ENCODE peak calls at places on chromosomes 5 and 9, in eight cellular contexts. I is activated CD4-positive, alpha-beta T cell treated with anti-CD3 and anti-CD28 coated beads for 48 hours; Q is naive thymus-derived CD8-positive, alpha-beta T cell; L is AG08395; F is left ventricle myocardium inferior; G is sciatic nerve; M is MCF 10A; S is Daoy. O is an unnamed sample.
A peak's percentile ranks its signal among the peaks of the same experiment; 100 is the strongest.

GRCh38 chr9:35070823-35071813 is 1.3 kb downstream of the VCP start:
- DNase-seq in I (peak; percentile 20), Q (no peak), L (peak; percentile 16), F (no peak), G (no peak), M (peak; percentile 24), S (peak; percentile 21), O (no peak)

GRCh38 chr5:19608434-19608833 is 379.6 kb downstream of the CDH18 start:
- DNase-seq in I (no peak), Q (no peak), L (no peak), F (no peak), G (no peak), M (peak; percentile 38), S (no peak), O (no peak)

GRCh38 chr5:23730023-23730422 is 222.6 kb downstream of the PRDM9 start:
- DNase-seq in I (no peak), Q (no peak), L (no peak), F (no peak), G (no peak), M (no peak), S (no peak), O (no peak)

GRCh38 chr5:171492781-171493180 is 73.3 kb downstream of the FGF18 start:
- DNase-seq in I (no peak), Q (no peak), L (no peak), F (no peak), G (no peak), M (peak; percentile 43), S (no peak), O (no peak)

GRCh38 chr5:178467261-178468195 is 122.7 kb downstream of the COL23A1 start:
- DNase-seq in I (no peak), Q (no peak), L (peak; percentile 73), F (peak; percentile 46), G (peak; percentile 65), M (peak; percentile 23), S (peak; percentile 76), O (peak; percentile 65)

GRCh38 chr5:154868702-154869101 is 10.3 kb downstream of the CNOT8 start:
- DNase-seq in I (no peak), Q (no peak), L (no peak), F (no peak), G (no peak), M (peak; percentile 38), S (peak; percentile 9), O (no peak)

GRCh38 chr5:127870914-127871313 is 167.7 kb downstream of the CCDC192 start:
- DNase-seq in I (no peak), Q (no peak), L (peak; percentile 31), F (peak; percentile 77), G (peak; percentile 77), M (peak; percentile 53), S (no peak), O (peak; percentile 64)

GRCh38 chr9:120965344-120966004 is 38.9 kb upstream of the TRAF1 start:
- DNase-seq in I (no peak), Q (no peak), L (no peak), F (no peak), G (no peak), M (no peak), S (no peak), O (no peak)

GRCh38 chr9:74125916-74126315 is 371.2 kb upstream of the RORB start:
- DNase-seq in I (no peak), Q (no peak), L (no peak), F (no peak), G (no peak), M (no peak), S (peak; percentile 40), O (no peak)

GRCh38 chr5:137291031-137291430 is 208.1 kb downstream of the SPOCK1 start:
- DNase-seq in I (no peak), Q (no peak), L (no peak), F (no peak), G (no peak), M (no peak), S (no peak), O (no peak)

GRCh38 chr5:111983459-111983858 is 226.5 kb upstream of the NREP start:
- DNase-seq in I (no peak), Q (no peak), L (no peak), F (no peak), G (no peak), M (no peak), S (no peak), O (no peak)

GRCh38 chr5:72141440-72142271 is 34.4 kb downstream of the MAP1B start:
- DNase-seq in I (no peak), Q (no peak), L (peak; percentile 79), F (no peak), G (no peak), M (peak; percentile 77), S (peak; percentile 56), O (peak; percentile 76)

GRCh38 chr5:68548959-68549676 is 333.6 kb downstream of the PIK3R1 start:
- DNase-seq in I (no peak), Q (no peak), L (no peak), F (no peak), G (no peak), M (peak; percentile 92), S (peak; percentile 83), O (no peak)

GRCh38 chr9:95070549-95071021 is 246.9 kb downstream of the FANCC start:
- DNase-seq in I (no peak), Q (no peak), L (no peak), F (no peak), G (no peak), M (no peak), S (no peak), O (no peak)

GRCh38 chr9:98915599-98915998 is 28.1 kb upstream of the COL15A1 start:
- DNase-seq in I (no peak), Q (no peak), L (no peak), F (no peak), G (no peak), M (no peak), S (no peak), O (no peak)

GRCh38 chr9:70385423-70385822 is 29.0 kb downstream of the KLF9 start:
- DNase-seq in I (no peak), Q (no peak), L (no peak), F (no peak), G (no peak), M (no peak), S (no peak), O (no peak)

GRCh38 chr5:118791986-118792734 is 196.2 kb downstream of the DTWD2 start:
- DNase-seq in I (peak; percentile 15), Q (no peak), L (peak; percentile 77), F (no peak), G (no peak), M (peak; percentile 70), S (peak; percentile 8), O (peak; percentile 74)

GRCh38 chr5:103919526-103919925 is 356.9 kb upstream of the NUDT12 start:
- DNase-seq in I (no peak), Q (no peak), L (no peak), F (no peak), G (no peak), M (no peak), S (no peak), O (no peak)

GRCh38 chr5:173420108-173420507 is 91.9 kb upstream of the STC2 start:
- DNase-seq in I (no peak), Q (no peak), L (peak; percentile 69), F (no peak), G (no peak), M (no peak), S (peak; percentile 34), O (peak; percentile 60)

GRCh38 chr9:95575796-95576195 is 59.0 kb upstream of the PTCH1 start:
- DNase-seq in I (no peak), Q (no peak), L (no peak), F (no peak), G (no peak), M (no peak), S (no peak), O (no peak)

GRCh38 chr5:178642351-178642909 is 15.6 kb upstream of the CLK4 start:
- DNase-seq in I (no peak), Q (no peak), L (peak; percentile 59), F (no peak), G (no peak), M (peak; percentile 100), S (peak; percentile 100), O (no peak)

GRCh38 chr9:137273616-137274320 is 3.8 kb upstream of the TOR4A start:
- DNase-seq in I (no peak), Q (no peak), L (no peak), F (no peak), G (no peak), M (peak; percentile 65), S (no peak), O (no peak)

GRCh38 chr5:65818592-65818991 is 96.6 kb downstream of the NLN start:
- DNase-seq in I (no peak), Q (no peak), L (no peak), F (no peak), G (no peak), M (no peak), S (no peak), O (no peak)

GRCh38 chr9:73132034-73132776 is 19.5 kb upstream of the ANXA1 start:
- DNase-seq in I (peak; percentile 69), Q (peak; percentile 83), L (peak; percentile 66), F (peak; percentile 58), G (peak; percentile 80), M (peak; percentile 90), S (peak; percentile 90), O (peak; percentile 73)

GRCh38 chr9:109258619-109259321 is 62.1 kb downstream of the EPB41L4B start:
- DNase-seq in I (no peak), Q (no peak), L (no peak), F (no peak), G (no peak), M (no peak), S (no peak), O (no peak)

GRCh38 chr5:158727771-158728311 is 371.9 kb downstream of the EBF1 start:
- DNase-seq in I (no peak), Q (no peak), L (no peak), F (peak; percentile 59), G (peak; percentile 72), M (no peak), S (peak; percentile 29), O (peak; percentile 44)

GRCh38 chr5:56264417-56265025 is 31.4 kb upstream of the ANKRD55 start:
- DNase-seq in I (peak; percentile 31), Q (no peak), L (peak; percentile 44), F (no peak), G (no peak), M (peak; percentile 79), S (peak; percentile 75), O (peak; percentile 26)

GRCh38 chr9:70802758-70803436 is 318.5 kb downstream of the TRPM3 start:
- DNase-seq in I (no peak), Q (no peak), L (no peak), F (no peak), G (no peak), M (no peak), S (no peak), O (no peak)

GRCh38 chr9:118362596-118362995 is 658.4 kb downstream of the TLR4 start:
- DNase-seq in I (no peak), Q (no peak), L (no peak), F (no peak), G (no peak), M (no peak), S (no peak), O (peak; percentile 26)

GRCh38 chr5:53991942-53992341 is 318.4 kb downstream of the ARL15 start:
- DNase-seq in I (no peak), Q (no peak), L (no peak), F (no peak), G (no peak), M (peak; percentile 23), S (peak; percentile 9), O (no peak)

GRCh38 chr9:110278080-110278707 is 21.9 kb upstream of the TXN start:
- DNase-seq in I (no peak), Q (no peak), L (no peak), F (no peak), G (no peak), M (no peak), S (peak; percentile 31), O (no peak)

GRCh38 chr9:76136986-76137385 is 246.5 kb downstream of the PCSK5 start:
- DNase-seq in I (no peak), Q (no peak), L (peak; percentile 72), F (no peak), G (no peak), M (peak; percentile 58), S (peak; percentile 66), O (peak; percentile 69)

GRCh38 chr5:143108498-143109128 is 294.9 kb downstream of the NR3C1 start:
- DNase-seq in I (no peak), Q (no peak), L (no peak), F (peak; percentile 62), G (no peak), M (no peak), S (no peak), O (no peak)

GRCh38 chr5:152113401-152113800 is 188.8 kb upstream of the GLRA1 start:
- DNase-seq in I (peak; percentile 70), Q (no peak), L (no peak), F (no peak), G (no peak), M (peak; percentile 13), S (peak; percentile 33), O (no peak)

O was measured in AG20443.